ENCODE peak calls at places on chromosomes 5 and 9, in eight cellular contexts. C is NCI-H460, J is right lobe of liver, H is A549, A is activated T-cell treated with anti-CD3 and anti-CD28 coated beads for 1 hour, U is uterus, B is amygdala, I is AG08395. D is an unnamed sample.

GRCh38 chr5:156340886-156341285 is 13.9 kb downstream of the SGCD start:
- DNase-seq in I (no peak), C (no peak), J (no peak), A (no peak), B (no peak), U (no peak), H (no peak), D (no peak)

GRCh38 chr5:42720242-42720641 is 36.4 kb upstream of the CCDC152 start:
- DNase-seq in H (no peak), A (no peak), J (no peak), B (no peak), I (no peak), U (no peak), C (no peak), D (peak)

GRCh38 chr9:899440-900184 is 58.1 kb downstream of the DMRT1 start:
- DNase-seq in H (no peak), A (no peak), U (no peak), C (no peak), J (no peak), B (no peak), I (no peak), D (no peak)

GRCh38 chr5:102511666-102512065 is 12.9 kb upstream of the SLCO6A1 start:
- DNase-seq in J (no peak), H (no peak), C (no peak), B (no peak), A (no peak), U (no peak), I (peak), D (no peak)

GRCh38 chr5:141716009-141716408 is 34.0 kb upstream of the ARAP3 start:
- DNase-seq in B (no peak), A (no peak), H (no peak), U (no peak), J (no peak), I (no peak), C (no peak), D (no peak)

GRCh38 chr9:21840647-21841046 is 38.2 kb downstream of the MTAP start:
- DNase-seq in U (no peak), I (no peak), J (no peak), B (no peak), H (no peak), A (no peak), C (no peak), D (no peak)

GRCh38 chr5:85931220-85931619 is 686.5 kb upstream of the COX7C start:
- DNase-seq in J (no peak), A (no peak), I (no peak), B (no peak), H (no peak), C (no peak), U (no peak), D (no peak)

GRCh38 chr5:149135536-149136201 is 5.6 kb upstream of the ABLIM3 start:
- DNase-seq in C (no peak), H (no peak), I (peak), A (no peak), J (peak), U (no peak), B (no peak), D (no peak)

GRCh38 chr9:133631111-133631510 is 5.1 kb upstream of the DBH start:
- DNase-seq in B (no peak), I (no peak), J (no peak), U (no peak), H (no peak), A (no peak), C (no peak), D (no peak)

GRCh38 chr5:55636711-55637110 is 75.4 kb downstream of the SLC38A9 start:
- DNase-seq in U (peak), H (peak), A (no peak), C (no peak), I (peak), B (no peak), J (peak), D (no peak)

GRCh38 chr9:81787747-81788632 is 98.6 kb upstream of the TLE1 start:
- DNase-seq in J (no peak), B (no peak), A (no peak), H (peak), U (peak), I (peak), C (no peak), D (no peak)

GRCh38 chr5:166401391-166401790 is 1890.1 kb upstream of the WWC1 start:
- DNase-seq in I (no peak), A (no peak), U (no peak), C (no peak), H (no peak), J (no peak), B (no peak), D (no peak)

GRCh38 chr5:112848116-112848811 is 12.8 kb upstream of the SRP19 start:
- DNase-seq in J (no peak), B (no peak), U (no peak), A (no peak), C (peak), I (peak), H (peak), D (peak)

GRCh38 chr5:53110156-53110555 is 599 bp upstream of the MOCS2 start:
- DNase-seq in C (no peak), H (no peak), I (no peak), B (no peak), U (no peak), A (no peak), J (no peak), D (no peak)

GRCh38 chr5:122921826-122922225 is 76.4 kb downstream of the SNX24 start:
- DNase-seq in B (no peak), H (no peak), C (no peak), A (no peak), I (peak), U (no peak), J (no peak), D (no peak)

GRCh38 chr9:128702445-128702948 is at the start of gene PKN3:
- DNase-seq in J (peak), H (peak), C (peak), U (peak), I (peak), B (peak), A (peak), D (no peak)

GRCh38 chr9:109469646-109470358 is 28.3 kb downstream of the PTPN3 start:
- DNase-seq in U (peak), I (peak), H (peak), A (peak), B (peak), J (peak), C (peak), D (peak)

GRCh38 chr5:65722575-65723424 is 795 bp downstream of the NLN start:
- DNase-seq in J (peak), A (no peak), I (peak), B (peak), U (peak), H (peak), C (peak), D (no peak)

GRCh38 chr5:156595132-156595787 is 254.8 kb upstream of the PPP1R2B start:
- DNase-seq in H (no peak), J (no peak), A (no peak), U (peak), B (no peak), C (no peak), I (no peak), D (no peak)

GRCh38 chr5:150358261-150359095 is 981 bp downstream of the TCOF1 start:
- DNase-seq in A (no peak), H (peak), C (no peak), J (no peak), B (no peak), I (no peak), U (no peak), D (no peak)

GRCh38 chr9:15136646-15137045 is 170.4 kb downstream of the TTC39B start:
- DNase-seq in J (no peak), I (no peak), A (no peak), B (no peak), U (no peak), H (peak), C (no peak), D (no peak)

GRCh38 chr5:53779541-53779981 is 219.1 kb downstream of the NDUFS4 start:
- DNase-seq in B (no peak), C (no peak), J (no peak), U (no peak), A (no peak), H (no peak), I (peak), D (no peak)

GRCh38 chr9:37329576-37329975 is 92.9 kb upstream of the GRHPR start:
- DNase-seq in H (peak), B (no peak), U (no peak), C (peak), A (no peak), J (no peak), I (peak), D (no peak)

GRCh38 chr5:147050172-147050571 is 171.6 kb upstream of the PPP2R2B start:
- DNase-seq in U (no peak), A (no peak), I (no peak), B (no peak), C (no peak), H (no peak), J (no peak), D (no peak)

GRCh38 chr9:128214571-128215490 is 11.7 kb downstream of the DNM1 start:
- DNase-seq in I (no peak), B (peak), H (peak), J (no peak), U (no peak), A (no peak), C (no peak), D (no peak)

GRCh38 chr9:99544526-99544925 is 277.2 kb upstream of the NR4A3 start:
- DNase-seq in I (no peak), C (no peak), A (no peak), U (no peak), J (no peak), B (no peak), H (no peak), D (no peak)

GRCh38 chr9:79955300-79955699 is 383.5 kb downstream of the TLE4 start:
- DNase-seq in J (no peak), B (no peak), C (no peak), A (no peak), U (no peak), H (no peak), I (no peak), D (no peak)

GRCh38 chr5:79511945-79512493 is 1.9 kb downstream of the HOMER1 start:
- DNase-seq in H (no peak), C (no peak), A (no peak), J (no peak), B (no peak), U (no peak), I (no peak), D (no peak)

GRCh38 chr5:997001-997474 is 11.6 kb upstream of the NKD2 start:
- DNase-seq in J (no peak), C (no peak), H (peak), A (no peak), U (peak), I (no peak), B (no peak), D (no peak)

GRCh38 chr9:91555132-91555531 is 131.5 kb upstream of the NFIL3 start:
- DNase-seq in H (no peak), C (no peak), U (no peak), B (no peak), J (no peak), I (no peak), A (no peak), D (no peak)

GRCh38 chr5:53406630-53407316 is 73.7 kb upstream of the FST start:
- DNase-seq in J (no peak), B (no peak), A (no peak), C (peak), H (peak), U (no peak), I (peak), D (no peak)

GRCh38 chr5:141369994-141370848 is at the start of gene PCDHGB3:
- DNase-seq in A (no peak), I (peak), C (no peak), H (peak), B (no peak), U (no peak), J (no peak), D (no peak)

GRCh38 chr5:81391-82021 is 10.5 kb upstream of the PLEKHG4B start:
- DNase-seq in B (no peak), U (no peak), J (no peak), A (no peak), I (no peak), C (no peak), H (no peak), D (no peak)

GRCh38 chr9:71858812-71859211 is 52.2 kb downstream of the ABHD17B start:
- DNase-seq in C (no peak), I (no peak), H (no peak), A (no peak), J (no peak), B (no peak), U (no peak), D (no peak)

GRCh38 chr9:28951945-28952344 is 1378.7 kb upstream of the C9orf72 start:
- DNase-seq in B (no peak), I (no peak), J (no peak), U (no peak), A (no peak), C (no peak), H (peak), D (no peak)

GRCh38 chr5:21663082-21663481 is 1190.1 kb downstream of the CDH12 start:
- DNase-seq in B (no peak), A (no peak), C (no peak), U (no peak), J (no peak), H (peak), I (no peak), D (no peak)

GRCh38 chr5:1555011-1555807 is 31.4 kb upstream of the LPCAT1 start:
- DNase-seq in B (no peak), J (peak), I (peak), U (peak), H (peak), A (no peak), C (no peak), D (no peak)

GRCh38 chr9:133372144-133372543 is 3.7 kb downstream of the SURF4 start:
- DNase-seq in I (no peak), A (no peak), B (no peak), J (peak), U (no peak), C (no peak), H (no peak), D (no peak)